ENCODE peak calls at places on chromosomes 4 and X, in seven cellular contexts. V is stimulated activated naive B cell treated with anti-CD40 and anti-IgM and Interleukin-4, amounts not matched to agents 10 μg/mL and 1 μg/mL and 100 μg/mL, for 72 hours; O is anterior cingulate cortex; T is neuronal stem cell; D is NCI-H345; S is RPMI8226; F is stimulated activated CD4-positive, alpha-beta T cell treated with anti-CD3 and anti-CD28 coated beads, Interleukin-4, amount 100 ng/mL, for 4 hours. M is an unnamed sample.

GRCh38 chr4:57147335-57148060 is 37.3 kb upstream of the IGFBP7 start:
- DNase-seq in T (no peak), S (no peak), D (no peak), O (no peak), V (no peak), F (no peak), M (no peak)

GRCh38 chr4:41712413-41712812 is 36.1 kb downstream of the PHOX2B start:
- DNase-seq in V (no peak), D (no peak), T (no peak), S (no peak), F (no peak), O (no peak), M (no peak)

GRCh38 chr4:179196511-179196910 is 1754.3 kb upstream of the AGA start:
- DNase-seq in S (no peak), T (no peak), F (no peak), O (no peak), V (no peak), D (no peak), M (no peak)

GRCh38 chr4:95921470-95921869 is 81.6 kb downstream of the PDHA2 start:
- DNase-seq in V (no peak), D (no peak), F (no peak), S (no peak), T (no peak), O (no peak), M (no peak)

GRCh38 chrX:149272690-149273463 is 232.2 kb downstream of the IDS start:
- DNase-seq in S (no peak), D (no peak), V (no peak), O (no peak), F (no peak), T (no peak), M (no peak)

GRCh38 chr4:41318839-41319530 is 62.3 kb downstream of the UCHL1 start:
- DNase-seq in D (no peak), T (no peak), V (no peak), S (no peak), F (no peak), O (no peak), M (no peak)

GRCh38 chrX:43002526-43003203 is 224.7 kb upstream of the PPP1R2C start:
- DNase-seq in O (no peak), V (peak; percentile 22), S (no peak), D (no peak), F (no peak), T (no peak), M (no peak)

GRCh38 chr4:88616275-88616996 is 24.2 kb downstream of the HERC3 start:
- DNase-seq in F (no peak), T (no peak), O (no peak), D (no peak), V (no peak), S (no peak), M (no peak)

GRCh38 chr4:149790172-149790907 is 25.3 kb downstream of the IQCM start:
- DNase-seq in D (no peak), O (no peak), V (no peak), S (no peak), T (no peak), F (no peak), M (no peak)

GRCh38 chr4:4254179-4254578 is 6.2 kb upstream of the TMEM128 start:
- DNase-seq in D (no peak), V (no peak), O (peak; percentile 14), T (no peak), S (no peak), F (no peak), M (no peak)

GRCh38 chrX:45767021-45767491 is 566.4 kb upstream of the DIPK2B start:
- DNase-seq in V (no peak), S (no peak), F (no peak), O (no peak), T (no peak), D (no peak), M (no peak)

GRCh38 chrX:108224727-108225455 is 133.3 kb downstream of the ATG4A start:
- DNase-seq in O (no peak), T (peak; percentile 46), V (no peak), S (peak; percentile 16), D (peak; percentile 83), F (no peak), M (no peak)

GRCh38 chr4:44679060-44679459 is 840 bp downstream of the GUF1 start:
- DNase-seq in T (no peak), O (no peak), F (no peak), S (no peak), D (no peak), V (no peak), M (no peak)

GRCh38 chrX:153900806-153901752 is 3.4 kb upstream of the AVPR2 start:
- DNase-seq in O (no peak), T (no peak), V (peak; percentile 74), F (peak; percentile 35), D (peak; percentile 31), S (peak; percentile 84), M (peak; percentile 47)

GRCh38 chr4:80112236-80112635 is 39.2 kb upstream of the ANTXR2 start:
- DNase-seq in V (no peak), D (no peak), S (no peak), F (no peak), T (no peak), O (no peak), M (no peak)

GRCh38 chr4:186260504-186261448 is 5.2 kb upstream of the F11 start:
- DNase-seq in D (no peak), T (no peak), S (peak; percentile 13), V (no peak), F (no peak), O (no peak), M (no peak)

GRCh38 chr4:7381221-7381889 is 53.4 kb downstream of the PSAPL1 start:
- DNase-seq in F (no peak), S (no peak), T (no peak), D (no peak), V (no peak), O (peak; percentile 67), M (no peak)

M was measured in activated B cell treated with CpG ODN at 0.5 μM for 24 hours.